ENCODE peak calls at places on chromosomes 11 and 22, in four cellular contexts. R is SK-N-SH, S is GM12878, B is HepG2. E is an unnamed sample.

GRCh38 chr22:39177456-39177775 is 24.9 kb upstream of the CBX7 start:
- DNase-seq in B (no peak), S (no peak), R (no peak), E (no peak)

GRCh38 chr11:122235615-122236014 is 119.6 kb upstream of the BLID start:
- DNase-seq in B (no peak), R (no peak), S (no peak), E (no peak)

GRCh38 chr11:126268361-126268707 is 361 bp downstream of the SRPRA start:
- DNase-seq in S (no peak), B (no peak), R (peak), E (no peak)

GRCh38 chr11:8773916-8774537 is 91.4 kb downstream of the RPL27A start:
- DNase-seq in B (no peak), R (no peak), S (no peak), E (no peak)

GRCh38 chr22:50150161-50151129 is 20.1 kb upstream of the PANX2 start:
- DNase-seq in B (no peak), S (no peak), R (no peak), E (peak)

GRCh38 chr11:126585388-126586302 is 230.2 kb downstream of the ST3GAL4 start:
- DNase-seq in S (no peak), R (peak), B (no peak), E (no peak)

GRCh38 chr11:101043940-101044339 is 85.7 kb downstream of the PGR start:
- DNase-seq in B (no peak), S (no peak), R (no peak), E (no peak)

GRCh38 chr22:47175151-47175760 is 412.8 kb downstream of the TBC1D22A start:
- DNase-seq in S (no peak), R (no peak), B (no peak), E (no peak)

GRCh38 chr11:19345519-19345847 is 104.7 kb upstream of the E2F8 start:
- DNase-seq in R (peak), S (no peak), B (no peak), E (no peak)

GRCh38 chr22:17198188-17199130 is 20.8 kb downstream of the ADA2 start:
- DNase-seq in S (no peak), R (no peak), B (no peak), E (peak)

GRCh38 chr11:134958870-134959269 is 546.8 kb upstream of the B3GAT1 start:
- DNase-seq in B (no peak), R (no peak), S (no peak), E (no peak)

GRCh38 chr22:37091986-37092385 is 17.5 kb downstream of the TMPRSS6 start:
- DNase-seq in R (no peak), S (no peak), B (no peak), E (no peak)

GRCh38 chr22:38305481-38306448 is 11.5 kb downstream of the CSNK1E start:
- DNase-seq in B (no peak), R (no peak), S (peak), E (peak)

GRCh38 chr22:40215266-40215665 is 37.5 kb downstream of the TNRC6B start:
- DNase-seq in R (no peak), S (no peak), B (no peak), E (no peak)

GRCh38 chr11:16114451-16114850 is 241.9 kb downstream of the SOX6 start:
- DNase-seq in S (no peak), R (no peak), B (no peak), E (no peak)

GRCh38 chr11:111465400-111465799 is 46.8 kb downstream of the BTG4 start:
- DNase-seq in S (no peak), R (no peak), B (no peak), E (no peak)

GRCh38 chr11:35553831-35554230 is 28.4 kb upstream of the PAMR1 start:
- DNase-seq in B (no peak), S (no peak), R (no peak), E (no peak)

GRCh38 chr11:17351510-17352176 is at the start of gene NCR3LG1:
- DNase-seq in R (peak), B (peak), S (no peak), E (peak)
- TF ChIP-seq TAF1 in R (no peak), B (peak), S (no peak), E (peak)

GRCh38 chr11:69301491-69302401 is 7.8 kb downstream of the MYEOV start:
- DNase-seq in B (peak), R (peak), S (no peak), E (peak)

GRCh38 chr11:69301033-69301490 is 7.1 kb downstream of the MYEOV start:
- DNase-seq in R (no peak), B (no peak), S (no peak), E (no peak)

GRCh38 chr11:69298778-69299461 is 5.0 kb downstream of the MYEOV start:
- DNase-seq in R (no peak), B (no peak), S (no peak), E (no peak)

GRCh38 chr11:69299572-69299971 is 5.6 kb downstream of the MYEOV start:
- DNase-seq in S (no peak), R (no peak), B (no peak), E (no peak)

GRCh38 chr11:69300124-69301032 is 6.4 kb downstream of the MYEOV start:
- DNase-seq in S (no peak), B (no peak), R (no peak), E (peak)
- TF ChIP-seq MXI1 in S (no peak), B (no peak), R (no peak), E (no peak)

DNA sequence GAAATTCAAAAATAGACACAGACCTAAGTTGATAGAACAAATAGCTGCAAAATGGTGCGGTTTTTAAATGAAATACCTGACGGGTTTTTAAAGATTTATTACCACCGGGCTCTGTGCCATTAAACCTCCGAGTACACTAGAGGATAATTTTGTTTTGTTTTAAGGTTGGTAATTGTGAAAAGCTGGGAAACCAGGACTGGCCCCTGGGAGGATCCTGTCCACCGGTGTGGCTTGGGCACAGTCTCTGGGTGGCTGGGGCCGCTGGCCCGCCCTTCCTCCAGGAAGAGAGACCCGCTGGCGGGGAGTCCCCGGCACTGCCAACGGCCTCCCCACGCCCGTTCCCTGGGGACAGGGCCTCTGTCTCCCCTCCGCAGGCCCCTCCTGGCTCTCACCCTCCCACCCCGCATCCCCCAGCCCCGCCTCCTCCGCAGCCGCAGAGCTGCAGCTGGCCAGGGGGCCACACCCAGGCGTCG is 13.8 kb downstream of the KCNJ5 start:
- DNase-seq in R (peak), B (no peak), S (no peak), E (no peak)
- TF ChIP-seq TAF1 in R (no peak), B (no peak), S (no peak), E (no peak)

GRCh38 chr22:19855504-19856409 is 1.1 kb upstream of the GNB1L start:
- DNase-seq in R (peak), S (peak), B (peak), E (peak)
- TF ChIP-seq MXI1 in R (no peak), S (no peak), B (peak), E (no peak)

GRCh38 chr22:19336133-19337075 is 44.9 kb upstream of the CLTCL1 start:
- DNase-seq in S (no peak), B (peak), R (no peak), E (no peak)
- TF ChIP-seq TAF1 in S (no peak), B (no peak), R (no peak), E (no peak)